ENCODE peak calls at places on chromosomes 3 and 15, in eight cellular contexts. One of them, this sample, is unnamed.

GRCh38 chr3:159721324-159721723 is 267.3 kb upstream of the IL12A start:
- DNase-seq in HEK293T: no peak
- DNase-seq in pancreas: no peak
- DNase-seq in cardiac muscle cell: no peak
- DNase-seq in IMR-90: peak
- DNase-seq in activated T-cell treated with anti-CD3 and anti-CD28 coated beads for 1 hour: no peak
- DNase-seq in stimulated activated CD8-positive, alpha-beta memory T cell treated with anti-CD3 and anti-CD28 coated beads, Interleukin-15, amount 100 ng/mL, for 4 hours: no peak
- DNase-seq in stimulated activated CD4-positive, alpha-beta T cell treated with anti-CD3 and anti-CD28 coated beads, Interleukin-2, amount 100 ng/mL, for 48 hours: no peak
- DNase-seq in this sample: no peak

GRCh38 chr15:66573719-66574641 is 8.2 kb upstream of the LCTL start:
- DNase-seq in activated T-cell treated with anti-CD3 and anti-CD28 coated beads for 1 hour: no peak
- DNase-seq in stimulated activated CD4-positive, alpha-beta T cell treated with anti-CD3 and anti-CD28 coated beads, Interleukin-2, amount 100 ng/mL, for 48 hours: no peak
- DNase-seq in HEK293T: no peak
- DNase-seq in pancreas: no peak
- DNase-seq in cardiac muscle cell: peak
- DNase-seq in stimulated activated CD8-positive, alpha-beta memory T cell treated with anti-CD3 and anti-CD28 coated beads, Interleukin-15, amount 100 ng/mL, for 4 hours: no peak
- DNase-seq in IMR-90: peak
- DNase-seq in this sample: peak

GRCh38 chr3:5047764-5048163 is 68.5 kb downstream of the BHLHE40 start:
- DNase-seq in activated T-cell treated with anti-CD3 and anti-CD28 coated beads for 1 hour: no peak
- DNase-seq in IMR-90: no peak
- DNase-seq in HEK293T: no peak
- DNase-seq in stimulated activated CD4-positive, alpha-beta T cell treated with anti-CD3 and anti-CD28 coated beads, Interleukin-2, amount 100 ng/mL, for 48 hours: no peak
- DNase-seq in stimulated activated CD8-positive, alpha-beta memory T cell treated with anti-CD3 and anti-CD28 coated beads, Interleukin-15, amount 100 ng/mL, for 4 hours: no peak
- DNase-seq in pancreas: no peak
- DNase-seq in cardiac muscle cell: no peak
- DNase-seq in this sample: no peak

GRCh38 chr15:72312605-72313447 is 7.1 kb downstream of the CELF6 start:
- DNase-seq in IMR-90: peak
- DNase-seq in stimulated activated CD8-positive, alpha-beta memory T cell treated with anti-CD3 and anti-CD28 coated beads, Interleukin-15, amount 100 ng/mL, for 4 hours: peak
- DNase-seq in HEK293T: peak
- DNase-seq in cardiac muscle cell: peak
- DNase-seq in pancreas: peak
- DNase-seq in stimulated activated CD4-positive, alpha-beta T cell treated with anti-CD3 and anti-CD28 coated beads, Interleukin-2, amount 100 ng/mL, for 48 hours: peak
- DNase-seq in activated T-cell treated with anti-CD3 and anti-CD28 coated beads for 1 hour: peak
- DNase-seq in this sample: peak

GRCh38 chr3:16715281-16715680 is 110.1 kb upstream of the DAZL start:
- DNase-seq in stimulated activated CD8-positive, alpha-beta memory T cell treated with anti-CD3 and anti-CD28 coated beads, Interleukin-15, amount 100 ng/mL, for 4 hours: no peak
- DNase-seq in pancreas: no peak
- DNase-seq in cardiac muscle cell: no peak
- DNase-seq in activated T-cell treated with anti-CD3 and anti-CD28 coated beads for 1 hour: no peak
- DNase-seq in IMR-90: no peak
- DNase-seq in stimulated activated CD4-positive, alpha-beta T cell treated with anti-CD3 and anti-CD28 coated beads, Interleukin-2, amount 100 ng/mL, for 48 hours: no peak
- DNase-seq in HEK293T: no peak
- DNase-seq in this sample: no peak

GRCh38 chr3:111210866-111211564 is 139.4 kb downstream of the NECTIN3 start:
- DNase-seq in HEK293T: no peak
- DNase-seq in pancreas: no peak
- DNase-seq in IMR-90: peak
- DNase-seq in stimulated activated CD4-positive, alpha-beta T cell treated with anti-CD3 and anti-CD28 coated beads, Interleukin-2, amount 100 ng/mL, for 48 hours: no peak
- DNase-seq in activated T-cell treated with anti-CD3 and anti-CD28 coated beads for 1 hour: no peak
- DNase-seq in cardiac muscle cell: no peak
- DNase-seq in stimulated activated CD8-positive, alpha-beta memory T cell treated with anti-CD3 and anti-CD28 coated beads, Interleukin-15, amount 100 ng/mL, for 4 hours: no peak
- DNase-seq in this sample: no peak

GRCh38 chr3:11562277-11562881 is 81.3 kb downstream of the VGLL4 start:
- DNase-seq in IMR-90: no peak
- DNase-seq in HEK293T: no peak
- DNase-seq in stimulated activated CD8-positive, alpha-beta memory T cell treated with anti-CD3 and anti-CD28 coated beads, Interleukin-15, amount 100 ng/mL, for 4 hours: no peak
- DNase-seq in pancreas: peak
- DNase-seq in activated T-cell treated with anti-CD3 and anti-CD28 coated beads for 1 hour: no peak
- DNase-seq in stimulated activated CD4-positive, alpha-beta T cell treated with anti-CD3 and anti-CD28 coated beads, Interleukin-2, amount 100 ng/mL, for 48 hours: no peak
- DNase-seq in cardiac muscle cell: no peak
- DNase-seq in this sample: no peak

GRCh38 chr3:54899273-54899672 is 28.6 kb downstream of the LRTM1 start:
- DNase-seq in stimulated activated CD4-positive, alpha-beta T cell treated with anti-CD3 and anti-CD28 coated beads, Interleukin-2, amount 100 ng/mL, for 48 hours: no peak
- DNase-seq in pancreas: no peak
- DNase-seq in stimulated activated CD8-positive, alpha-beta memory T cell treated with anti-CD3 and anti-CD28 coated beads, Interleukin-15, amount 100 ng/mL, for 4 hours: no peak
- DNase-seq in activated T-cell treated with anti-CD3 and anti-CD28 coated beads for 1 hour: no peak
- DNase-seq in IMR-90: no peak
- DNase-seq in HEK293T: no peak
- DNase-seq in cardiac muscle cell: no peak
- DNase-seq in this sample: no peak

GRCh38 chr3:128297401-128298138 is 144.3 kb downstream of the EEFSEC start:
- DNase-seq in stimulated activated CD8-positive, alpha-beta memory T cell treated with anti-CD3 and anti-CD28 coated beads, Interleukin-15, amount 100 ng/mL, for 4 hours: no peak
- DNase-seq in pancreas: peak
- DNase-seq in IMR-90: peak
- DNase-seq in activated T-cell treated with anti-CD3 and anti-CD28 coated beads for 1 hour: no peak
- DNase-seq in cardiac muscle cell: peak
- DNase-seq in stimulated activated CD4-positive, alpha-beta T cell treated with anti-CD3 and anti-CD28 coated beads, Interleukin-2, amount 100 ng/mL, for 48 hours: no peak
- DNase-seq in HEK293T: no peak
- DNase-seq in this sample: peak

GRCh38 chr15:84817461-84818081 is 415 bp downstream of the ALPK3 start:
- DNase-seq in stimulated activated CD8-positive, alpha-beta memory T cell treated with anti-CD3 and anti-CD28 coated beads, Interleukin-15, amount 100 ng/mL, for 4 hours: no peak
- DNase-seq in HEK293T: no peak
- DNase-seq in pancreas: peak
- DNase-seq in IMR-90: no peak
- DNase-seq in cardiac muscle cell: peak
- DNase-seq in activated T-cell treated with anti-CD3 and anti-CD28 coated beads for 1 hour: no peak
- DNase-seq in stimulated activated CD4-positive, alpha-beta T cell treated with anti-CD3 and anti-CD28 coated beads, Interleukin-2, amount 100 ng/mL, for 48 hours: no peak
- DNase-seq in this sample: peak